ENCODE peak calls at places on chromosomes 13 and 19, in four cellular contexts. N is SK-N-SH, K is body of pancreas, S is OCI-LY7. J is an unnamed sample.

GRCh38 chr13:99558570-99559180 is 57.4 kb downstream of the TM9SF2 start:
- DNase-seq in N (no peak), K (no peak), S (no peak), J (no peak)

GRCh38 chr19:10120538-10121198 is 969 bp upstream of the EIF3G start:
- DNase-seq in K (no peak), N (no peak), S (no peak), J (no peak)

GRCh38 chr13:106275441-106276032 is 259.9 kb downstream of the EFNB2 start:
- DNase-seq in K (no peak), S (no peak), N (no peak), J (no peak)

GRCh38 chr13:49714757-49715156 is 23.5 kb upstream of the EBPL start:
- DNase-seq in N (no peak), S (no peak), K (no peak), J (no peak)

GRCh38 chr19:49651029-49651825 is 9.2 kb downstream of the SCAF1 start:
- DNase-seq in S (no peak), K (no peak), N (no peak), J (peak)

GRCh38 chr19:8352134-8352827 is 9.2 kb upstream of the KANK3 start:
- DNase-seq in K (no peak), S (no peak), N (no peak), J (peak)

GRCh38 chr13:92297971-92298942 is 899.8 kb downstream of the GPC5 start:
- DNase-seq in N (no peak), K (no peak), S (no peak), J (peak)

GRCh38 chr19:10158485-10158884 is 36.3 kb downstream of the DNMT1 start:
- DNase-seq in K (no peak), N (no peak), S (no peak), J (peak)

GRCh38 chr13:105519766-105520165 is 1015.7 kb downstream of the EFNB2 start:
- DNase-seq in K (no peak), S (no peak), N (no peak), J (no peak)

GRCh38 chr13:41213316-41213715 is 18.9 kb upstream of the KBTBD7 start:
- DNase-seq in N (no peak), S (no peak), K (no peak), J (no peak)

GRCh38 chr19:35436477-35437141 is 11.4 kb upstream of the FFAR2 start:
- DNase-seq in N (no peak), K (no peak), S (no peak), J (no peak)

GRCh38 chr19:45906221-45906620 is 3.8 kb upstream of the MYPOP start:
- DNase-seq in S (no peak), N (no peak), K (no peak), J (no peak)

GRCh38 chr13:60679928-60680693 is 283.1 kb downstream of the TDRD3 start:
- DNase-seq in S (no peak), N (no peak), K (no peak), J (no peak)

GRCh38 chr19:53868892-53869804 is 1.5 kb downstream of the MYADM start:
- DNase-seq in S (peak), K (peak), N (peak), J (peak)

GRCh38 chr13:44899967-44900366 is 89.3 kb downstream of the NUFIP1 start:
- DNase-seq in N (peak), S (no peak), K (no peak), J (no peak)

GRCh38 chr19:57406516-57407123 is 4.3 kb upstream of the ZNF17 start:
- DNase-seq in S (peak), K (peak), N (peak), J (peak)

GRCh38 chr19:18696023-18696422 is 12.5 kb downstream of the CRTC1 start:
- DNase-seq in N (no peak), K (no peak), S (no peak), J (peak)

GRCh38 chr13:52845766-52846566 is 2.5 kb downstream of the PCDH8 start:
- DNase-seq in N (peak), S (no peak), K (peak), J (peak)

GRCh38 chr19:42683917-42684513 is 56.3 kb downstream of the PSG3 start:
- DNase-seq in N (peak), S (peak), K (no peak), J (peak)

GRCh38 chr19:18364826-18365528 is 21.0 kb upstream of the GDF15 start:
- DNase-seq in N (peak), S (peak), K (peak), J (peak)

GRCh38 chr19:1980068-1980467 is 35.4 kb downstream of the BTBD2 start:
- DNase-seq in N (no peak), K (no peak), S (no peak), J (no peak)

GRCh38 chr13:96991072-96991471 is 3.2 kb downstream of the OXGR1 start:
- DNase-seq in N (no peak), K (no peak), S (no peak), J (no peak)

GRCh38 chr19:49790866-49791265 is 22.2 kb downstream of the FUZ start:
- DNase-seq in K (no peak), N (no peak), S (no peak), J (no peak)

GRCh38 chr13:48319458-48320395 is 16.2 kb downstream of the RB1 start:
- DNase-seq in N (no peak), S (no peak), K (no peak), J (no peak)

GRCh38 chr19:52648336-52648990 is 10.3 kb upstream of the ZNF83 start:
- DNase-seq in S (no peak), N (no peak), K (no peak), J (no peak)

GRCh38 chr13:99307247-99307646 is at the start of gene GPR183:
- DNase-seq in K (no peak), S (no peak), N (no peak), J (no peak)

GRCh38 chr13:77985866-77986636 is 67.4 kb upstream of the EDNRB start:
- DNase-seq in K (no peak), S (no peak), N (no peak), J (no peak)

GRCh38 chr13:70457474-70457873 is 349.2 kb upstream of the KLHL1 start:
- DNase-seq in K (no peak), N (no peak), S (no peak), J (no peak)

DNA sequence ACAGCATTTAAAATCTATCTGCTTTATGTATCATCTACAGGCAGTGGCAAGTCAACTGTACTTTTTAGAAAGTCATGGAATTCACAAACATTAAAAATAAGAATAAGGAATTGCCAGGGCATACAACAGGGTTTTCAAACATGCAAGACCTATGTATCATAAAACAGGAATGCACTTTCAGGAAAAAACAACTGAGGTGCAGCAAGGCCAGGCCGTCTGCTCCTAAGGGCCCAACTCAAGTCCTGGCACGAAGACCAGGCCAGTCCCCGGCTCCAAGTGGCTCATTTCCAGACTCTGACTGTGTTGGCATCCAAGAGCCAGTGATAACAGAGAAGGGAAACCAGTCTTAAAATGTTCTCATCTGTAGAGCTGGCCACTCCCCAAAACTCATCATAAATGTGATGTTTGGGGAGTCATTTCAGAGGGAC is 7.1 kb downstream of the RFX2 start:
- DNase-seq in N (no peak), K (peak), S (no peak), J (peak)
- H3K4me3 ChIP-seq in N (no peak), K (no peak), S (no peak), J (no peak)

DNA sequence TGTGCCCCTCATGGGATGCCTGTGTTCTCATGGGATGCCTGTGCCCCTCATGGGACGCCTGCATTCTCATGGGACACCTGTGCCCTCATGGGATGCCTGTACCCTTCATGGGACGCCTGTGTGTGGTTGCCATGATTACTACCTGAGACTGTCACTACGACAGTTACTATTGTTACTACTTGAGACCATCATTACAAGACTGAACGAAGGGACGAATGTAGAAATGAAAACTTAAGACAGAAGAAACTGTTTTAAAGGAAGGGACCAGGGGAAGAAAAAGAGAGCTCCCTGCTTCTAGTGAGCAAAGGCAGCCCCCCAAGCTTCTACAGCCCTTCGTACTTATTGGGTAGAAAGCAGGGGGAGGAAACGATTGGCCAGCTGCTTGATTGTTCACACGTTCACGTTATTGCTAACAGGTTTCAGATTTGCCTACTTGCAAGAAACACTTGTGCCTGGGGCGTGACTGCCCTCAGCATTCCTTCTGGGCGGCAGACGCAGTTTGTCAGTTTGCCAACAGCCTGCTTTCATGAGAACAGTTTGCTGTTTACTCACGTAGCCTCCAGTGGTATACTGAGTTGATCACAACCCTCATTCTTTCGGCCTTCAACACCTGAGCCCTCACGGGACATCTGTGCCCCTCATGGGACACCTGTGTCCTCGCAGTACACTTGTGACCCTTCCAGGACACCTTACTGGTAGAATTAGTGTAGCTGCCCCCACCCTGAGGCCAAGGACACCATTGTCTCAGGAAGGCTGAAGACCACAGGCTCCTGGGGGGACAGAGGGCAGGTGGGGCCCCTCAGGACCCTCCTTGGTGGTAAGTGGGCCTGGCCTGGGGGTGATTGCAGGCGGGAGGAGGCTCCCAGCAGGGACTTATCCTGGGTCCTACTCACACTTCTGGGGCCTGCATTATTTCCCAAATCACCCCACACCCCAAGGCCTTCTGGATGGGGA is 2.5 kb upstream of the S1PR4 start:
- DNase-seq in N (no peak), S (no peak), K (peak), J (peak)
- H3K4me3 ChIP-seq in N (no peak), S (no peak), K (no peak), J (no peak)

GRCh38 chr13:21671793-21672680 is 1.2 kb downstream of the FGF9 start:
- DNase-seq in N (peak), S (peak), K (no peak), J (peak)
- H3K4me3 ChIP-seq in N (no peak), S (peak), K (peak), J (peak)

GRCh38 chr13:73025212-73026012 is 33.4 kb upstream of the KLF5 start:
- DNase-seq in S (no peak), K (no peak), N (no peak), J (no peak)
- H3K4me3 ChIP-seq in S (no peak), K (no peak), N (no peak), J (no peak)

GRCh38 chr13:95184317-95184716 is 116.9 kb downstream of the ABCC4 start:
- DNase-seq in K (no peak), N (no peak), S (no peak), J (no peak)
- H3K4me3 ChIP-seq in K (no peak), N (no peak), S (no peak), J (no peak)

J was measured in H7.